ENCODE peak calls at places on chromosomes 6 and 20, in nine cellular contexts. M, E, Y, L, U, Z, T, S and I are unnamed samples.

GRCh38 chr6:137798261-137798660 is 68.8 kb upstream of the TNFAIP3 start:
- DNase-seq in M (no peak), E (no peak), Y (no peak), L (no peak), U (no peak), Z (no peak), T (no peak), S (no peak), I (no peak)

GRCh38 chr6:89268776-89269175 is 46.3 kb downstream of the GABRR2 start:
- DNase-seq in M (no peak), E (no peak), Y (no peak), L (no peak), U (no peak), Z (no peak), T (no peak), S (no peak), I (no peak)

GRCh38 chr20:22775671-22776139 is 191.3 kb upstream of the FOXA2 start:
- DNase-seq in M (no peak), E (no peak), Y (peak; percentile 65), L (no peak), U (no peak), Z (no peak), T (no peak), S (no peak), I (no peak)

GRCh38 chr20:58697201-58697866 is 4.7 kb downstream of the NPEPL1 start:
- DNase-seq in M (no peak), E (no peak), Y (no peak), L (no peak), U (peak; percentile 11), Z (peak; percentile 72), T (no peak), S (no peak), I (no peak)

GRCh38 chr6:44531447-44532015 is 144.0 kb downstream of the CDC5L start:
- DNase-seq in M (no peak), E (no peak), Y (no peak), L (no peak), U (no peak), Z (no peak), T (no peak), S (no peak), I (no peak)

GRCh38 chr20:32457476-32457986 is 99.4 kb downstream of the ASXL1 start:
- DNase-seq in M (peak; percentile 45), E (no peak), Y (peak; percentile 56), L (peak; percentile 60), U (peak; percentile 62), Z (no peak), T (peak; percentile 73), S (no peak), I (no peak)

GRCh38 chr6:116528800-116529199 is 16.7 kb downstream of the TRAPPC3L start:
- DNase-seq in M (no peak), E (no peak), Y (peak; percentile 28), L (no peak), U (no peak), Z (no peak), T (no peak), S (no peak), I (no peak)

GRCh38 chr20:53706511-53707031 is 112.9 kb upstream of the ZNF217 start:
- DNase-seq in M (no peak), E (no peak), Y (peak; percentile 83), L (no peak), U (no peak), Z (no peak), T (no peak), S (no peak), I (no peak)

GRCh38 chr20:10501377-10501776 is 66.3 kb downstream of the SLX4IP start:
- DNase-seq in M (no peak), E (no peak), Y (no peak), L (no peak), U (no peak), Z (no peak), T (no peak), S (no peak), I (peak; percentile 63)

GRCh38 chr6:21349834-21350233 is 243.7 kb upstream of the SOX4 start:
- DNase-seq in M (no peak), E (no peak), Y (no peak), L (no peak), U (no peak), Z (no peak), T (no peak), S (no peak), I (no peak)

GRCh38 chr6:57217270-57217669 is 4.8 kb downstream of the RAB23 start:
- DNase-seq in M (no peak), E (no peak), Y (no peak), L (no peak), U (no peak), Z (no peak), T (no peak), S (no peak), I (peak; percentile 40)

GRCh38 chr6:35343092-35343834 is 905 bp downstream of the PPARD start:
- DNase-seq in M (peak; percentile 52), E (peak; percentile 46), Y (peak; percentile 32), L (peak; percentile 52), U (peak; percentile 36), Z (peak; percentile 86), T (peak; percentile 21), S (peak; percentile 52), I (peak; percentile 76)

GRCh38 chr6:130466744-130467052 is 100.9 kb downstream of the TMEM200A start:
- DNase-seq in M (no peak), E (no peak), Y (peak; percentile 46), L (no peak), U (no peak), Z (no peak), T (no peak), S (no peak), I (no peak)

GRCh38 chr20:33521461-33521860 is 31.6 kb downstream of the CBFA2T2 start:
- DNase-seq in M (no peak), E (no peak), Y (no peak), L (no peak), U (no peak), Z (no peak), T (no peak), S (no peak), I (no peak)

GRCh38 chr6:130178692-130179091 is 44.1 kb downstream of the SAMD3 start:
- DNase-seq in M (no peak), E (no peak), Y (peak; percentile 97), L (no peak), U (no peak), Z (no peak), T (no peak), S (no peak), I (no peak)

GRCh38 chr6:156886409-156886808 is 109.2 kb downstream of the ARID1B start:
- DNase-seq in M (no peak), E (no peak), Y (no peak), L (no peak), U (no peak), Z (no peak), T (peak; percentile 41), S (no peak), I (no peak)
- H3K4me3 ChIP-seq in M (no peak overlapping the region), E (no peak overlapping the region), Y (no peak overlapping the region), L (no peak overlapping the region), U (no peak overlapping the region), Z (no peak overlapping the region), T (no peak overlapping the region), S (no peak overlapping the region), I (no peak overlapping the region)

DNA sequence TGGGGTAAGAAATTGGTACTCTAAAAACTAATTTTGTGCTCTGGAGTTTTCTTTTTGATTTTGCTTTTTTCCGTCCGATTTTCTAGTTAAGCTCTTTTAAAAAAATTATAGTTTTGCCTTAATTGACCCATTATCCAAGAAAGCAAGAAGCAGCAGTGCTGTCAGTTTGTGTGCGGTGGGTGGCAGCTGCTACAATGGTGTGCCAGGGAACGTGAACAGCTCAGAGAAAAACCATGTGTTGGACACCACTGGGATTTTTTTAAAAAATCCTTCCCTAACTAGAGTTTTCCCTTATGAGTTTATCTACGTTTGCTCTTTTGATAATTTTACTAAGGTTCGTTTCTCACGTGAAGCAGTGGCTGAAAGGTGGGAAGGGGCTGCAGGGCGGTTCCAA is 8.0 kb downstream of the MAP3K5 start:
- DNase-seq in M (no peak), E (no peak), Y (no peak), L (no peak), U (no peak), Z (no peak), T (no peak), S (no peak), I (no peak)
- H3K4me1 ChIP-seq in M (peaks cover 38% of the 10 kb centered on the region), E (peaks cover 23% of the 10 kb centered on the region), Y (peaks cover 25% of the 10 kb centered on the region), L (peaks cover 53% of the 10 kb centered on the region), U (peaks cover 99% of the 10 kb centered on the region), Z (peaks cover 69% of the 10 kb centered on the region), T (peaks cover 18% of the 10 kb centered on the region), S (peaks cover 11% of the 10 kb centered on the region), I (peaks cover 3% of the 10 kb centered on the region)

DNA sequence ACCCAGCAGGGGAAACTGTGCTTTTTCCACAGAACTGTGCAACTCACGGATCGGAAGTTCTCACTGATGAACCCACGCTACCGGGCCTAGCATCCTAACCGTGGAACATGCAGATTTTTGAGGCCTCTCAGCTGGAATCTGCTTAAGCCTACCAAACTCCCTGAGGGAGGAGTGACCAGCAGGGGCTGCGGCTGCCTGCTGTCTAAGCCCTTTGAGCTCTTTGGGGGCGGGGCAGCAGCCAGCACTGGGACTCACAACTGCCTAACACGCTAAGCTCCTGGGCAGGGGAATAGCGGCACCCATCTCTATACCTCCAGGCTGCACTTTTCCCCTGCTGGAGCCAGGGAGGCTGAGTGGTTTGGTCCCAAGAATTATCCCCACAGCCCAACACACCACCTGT is 20.4 kb upstream of the METTL24 start:
- DNase-seq in M (no peak), E (no peak), Y (no peak), L (no peak), U (no peak), Z (no peak), T (no peak), S (no peak), I (no peak)
- TF ChIP-seq CTCF in M (no peak), E (no peak), Y (no peak), L (no peak), U (no peak), Z (no peak), T (no peak), S (no peak), I (no peak)

GRCh38 chr6:159068904-159069578 is 24.2 kb upstream of the TAGAP start:
- DNase-seq in M (no peak), E (no peak), Y (no peak), L (no peak), U (no peak), Z (no peak), T (no peak), S (peak; percentile 10), I (no peak)

GRCh38 chr6:159065751-159066329 is 21.0 kb upstream of the TAGAP start:
- DNase-seq in M (no peak), E (no peak), Y (no peak), L (no peak), U (no peak), Z (no peak), T (no peak), S (no peak), I (no peak)

GRCh38 chr6:159065091-159065490 is 20.3 kb upstream of the TAGAP start:
- DNase-seq in M (no peak), E (no peak), Y (no peak), L (no peak), U (no peak), Z (no peak), T (no peak), S (no peak), I (no peak)

GRCh38 chr6:159066479-159066878 is 21.7 kb upstream of the TAGAP start:
- DNase-seq in M (no peak), E (no peak), Y (no peak), L (no peak), U (no peak), Z (no peak), T (no peak), S (no peak), I (no peak)

DNA sequence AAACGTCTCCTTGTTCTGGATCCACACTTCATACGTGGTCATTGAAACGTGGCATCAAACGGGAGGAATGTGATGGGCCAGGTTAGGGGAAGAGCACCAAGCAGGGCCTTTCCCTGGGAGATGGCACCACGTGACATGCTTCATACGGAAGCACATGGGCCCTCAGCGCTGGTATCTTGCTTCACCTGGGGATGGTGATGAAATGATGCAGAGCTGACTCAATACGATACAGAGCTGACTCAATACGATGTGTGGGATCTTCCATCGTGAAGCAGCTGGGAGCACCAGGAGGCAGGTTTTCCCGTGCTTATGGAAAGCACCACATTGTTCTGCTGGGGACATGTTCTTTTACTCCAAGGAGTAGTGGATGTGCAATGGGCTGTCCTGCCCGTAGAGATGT is 22.5 kb upstream of the TAGAP start:
- DNase-seq in M (no peak), E (no peak), Y (no peak), L (no peak), U (no peak), Z (peak; percentile 85), T (no peak), S (peak; percentile 7), I (no peak)
- H3K4me3 ChIP-seq in M (no peak overlapping the region), E (no peak overlapping the region), Y (no peak overlapping the region), L (no peak overlapping the region), U (no peak overlapping the region), Z (no peak overlapping the region), T (no peak overlapping the region), S (no peak overlapping the region), I (no peak overlapping the region)